ENCODE peak calls at places on chromosomes 6 and 20, in seven cellular contexts. Q is GM23338, Z is mammary epithelial cell, R is psoas muscle, X is bronchial epithelial cell, B is foreskin fibroblast, E is adrenal gland. G is an unnamed sample.

GRCh38 chr6:149190228-149190831 is 127.2 kb upstream of the TAB2 start:
- DNase-seq in E (no peak), B (no peak), Z (peak), Q (peak), X (peak), R (peak), G (peak)

GRCh38 chr6:5786321-5787053 is 220.2 kb downstream of the NRN1 start:
- DNase-seq in B (no peak), E (no peak), Z (peak), X (peak), R (no peak), Q (no peak), G (no peak)

GRCh38 chr20:41361757-41362747 is 4.6 kb downstream of the EMILIN3 start:
- DNase-seq in Z (no peak), B (no peak), R (peak), Q (no peak), X (no peak), E (peak), G (no peak)

GRCh38 chr20:17935761-17936160 is 32.8 kb downstream of the SNX5 start:
- DNase-seq in R (no peak), Q (peak), X (no peak), E (no peak), Z (no peak), B (no peak), G (no peak)

GRCh38 chr20:40966103-40966502 is 62.5 kb upstream of the TOP1 start:
- DNase-seq in Q (peak), E (peak), R (no peak), Z (no peak), X (no peak), B (no peak), G (no peak)

GRCh38 chr6:45681860-45682488 is 304.2 kb upstream of the SUPT3H start:
- DNase-seq in R (no peak), Z (peak), Q (no peak), X (peak), E (no peak), B (peak), G (peak)

GRCh38 chr20:34891166-34892062 is 15.0 kb downstream of the ACSS2 start:
- DNase-seq in R (no peak), X (peak), E (no peak), Z (peak), B (peak), Q (no peak), G (no peak)

GRCh38 chr20:47800619-47801018 is 15.3 kb upstream of the SULF2 start:
- DNase-seq in Q (no peak), Z (no peak), E (no peak), B (no peak), R (no peak), X (no peak), G (no peak)

GRCh38 chr20:24984963-24985640 is 7.4 kb downstream of the APMAP start:
- DNase-seq in E (no peak), X (no peak), B (no peak), Z (no peak), Q (no peak), R (no peak), G (no peak)

GRCh38 chr6:155436981-155437749 is 18.5 kb downstream of the NOX3 start:
- DNase-seq in R (no peak), E (peak), Z (no peak), B (peak), X (no peak), Q (no peak), G (no peak)

GRCh38 chr20:32535316-32535952 is 49.7 kb downstream of the NOL4L start:
- DNase-seq in Q (no peak), B (no peak), Z (no peak), X (no peak), E (no peak), R (no peak), G (no peak)
- H3K4me3 ChIP-seq in Q (peak), B (no peak), Z (no peak), X (no peak), E (no peak), R (peak), G (no peak)

GRCh38 chr6:112296122-112296521 is 41.8 kb upstream of the LAMA4 start:
- DNase-seq in R (no peak), E (no peak), X (peak), Z (peak), Q (peak), B (peak), G (no peak)
- TF ChIP-seq CTCF in R (no peak), E (no peak), X (peak), Z (peak), Q (peak), B (peak), G (peak)

DNA sequence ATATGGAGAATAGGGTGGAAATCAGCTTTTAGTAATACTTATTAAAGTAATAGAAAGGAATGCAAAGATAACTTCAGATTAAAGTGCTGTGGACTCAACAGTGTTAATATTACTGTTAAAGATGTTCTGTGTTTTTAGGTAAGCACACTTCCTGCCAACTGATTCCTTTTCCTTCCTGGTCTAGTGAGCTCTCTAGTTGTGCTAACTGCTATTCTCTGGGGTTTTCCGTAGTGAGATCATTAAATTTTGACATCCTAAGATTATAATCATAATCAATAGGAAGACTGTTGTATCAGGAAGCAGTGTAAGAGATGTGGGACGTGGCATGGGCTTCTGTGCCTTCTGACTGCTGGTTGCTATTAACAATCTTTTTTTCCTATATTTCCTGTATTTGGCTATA is 1.2 kb upstream of the TMEM217 start:
- DNase-seq in Z (peak), Q (no peak), E (no peak), B (no peak), X (peak), R (no peak), G (no peak)
- H3K4me3 ChIP-seq in Z (peak), Q (peak), E (no peak), B (peak), X (no peak), R (peak), G (peak)

GRCh38 chr6:137853569-137854213 is 13.4 kb upstream of the TNFAIP3 start:
- DNase-seq in R (no peak), Z (peak), B (peak), E (no peak), Q (no peak), X (peak), G (no peak)
- TF ChIP-seq CTCF in R (no peak), Z (no peak), B (no peak), E (no peak), Q (no peak), X (no peak), G (no peak)

GRCh38 chr20:50689864-50690263 is 1.5 kb downstream of the RIPOR3 start:
- DNase-seq in X (no peak), R (peak), B (peak), Z (no peak), E (no peak), Q (no peak), G (no peak)
- H3K4me3 ChIP-seq in X (no peak), R (peak), B (peak), Z (no peak), E (no peak), Q (peak), G (no peak)

GRCh38 chr6:38684904-38685303 is 18.0 kb downstream of the GLO1 start:
- DNase-seq in B (no peak), R (no peak), Q (no peak), E (no peak), Z (no peak), X (no peak), G (no peak)
- TF ChIP-seq CTCF in B (no peak), R (no peak), Q (no peak), E (no peak), Z (no peak), X (no peak), G (no peak)

DNA sequence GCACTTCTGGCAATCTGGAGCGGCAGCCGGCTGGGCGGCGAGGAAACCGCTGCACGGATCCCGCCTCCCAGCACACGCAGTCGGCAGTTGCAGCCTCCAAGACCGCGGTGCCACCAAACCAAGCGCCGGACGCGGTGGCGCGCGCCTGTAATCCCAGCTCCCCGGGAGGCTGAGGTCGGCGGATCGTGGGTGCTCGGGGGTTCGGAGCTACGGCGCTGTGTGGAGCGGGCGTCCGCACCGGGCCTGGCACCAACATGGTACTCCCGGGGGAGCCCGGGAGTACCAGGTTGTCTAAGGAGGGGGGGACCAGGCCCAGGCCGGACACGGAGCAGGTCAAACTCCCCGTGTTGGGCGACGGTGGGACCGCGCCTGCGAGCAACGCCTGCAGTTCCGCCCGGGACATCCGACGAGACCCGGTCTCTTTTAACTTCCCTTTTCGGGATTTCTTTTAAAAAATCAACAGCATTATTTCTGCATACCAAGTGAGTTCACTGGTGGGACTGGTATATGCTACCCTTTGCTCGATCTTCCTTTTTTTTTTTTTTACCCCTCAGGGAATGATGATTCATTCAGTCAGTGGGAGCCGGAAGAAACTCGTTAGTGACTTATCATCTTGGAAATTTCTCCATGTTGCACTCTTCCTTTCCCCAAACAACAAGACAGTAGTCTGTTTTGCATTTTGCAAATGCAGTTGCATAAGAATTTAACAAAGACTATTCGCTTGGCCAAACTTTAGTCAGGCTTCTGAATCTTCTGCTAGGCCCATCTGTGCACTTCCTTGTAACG is 27.6 kb downstream of the ZNF311 start:
- DNase-seq in E (no peak), R (peak), Q (peak), X (peak), Z (peak), B (peak), G (no peak)
- H3K4me3 ChIP-seq in E (no peak), R (peak), Q (peak), X (no peak), Z (no peak), B (peak), G (peak)

GRCh38 chr6:99592900-99593299 is 13.7 kb upstream of the PRDM13 start:
- DNase-seq in Q (no peak), B (peak), X (peak), E (no peak), Z (peak), R (no peak), G (no peak)

GRCh38 chr6:99589907-99590493 is 16.6 kb upstream of the PRDM13 start:
- DNase-seq in Q (no peak), R (no peak), X (no peak), Z (no peak), B (no peak), E (no peak), G (no peak)

GRCh38 chr6:99589290-99589672 is 17.4 kb upstream of the PRDM13 start:
- DNase-seq in R (no peak), Q (peak), E (no peak), X (no peak), Z (no peak), B (peak), G (no peak)

GRCh38 chr6:99591673-99592364 is 14.8 kb upstream of the PRDM13 start:
- DNase-seq in X (no peak), E (no peak), B (no peak), Z (no peak), Q (no peak), R (no peak), G (no peak)

GRCh38 chr6:99590728-99591672 is 15.6 kb upstream of the PRDM13 start:
- DNase-seq in B (peak), R (no peak), X (no peak), Q (peak), E (no peak), Z (no peak), G (no peak)
- TF ChIP-seq CTCF in B (no peak), R (no peak), X (no peak), Q (no peak), E (no peak), Z (no peak), G (no peak)